ENCODE peak calls at places on chromosomes 4 and X, in eight cellular contexts. V is aorta, H is heart right ventricle, P is HAP-1, S is astrocyte of the spinal cord, I is prostate gland, Q is lower leg skin, Z is HCT116. M is an unnamed sample.

GRCh38 chr4:159191989-159192388 is 89.1 kb downstream of the RAPGEF2 start:
- DNase-seq in V (no peak), H (no peak), P (peak; percentile 40), S (peak; percentile 70), I (no peak), Q (no peak), Z (peak; percentile 51), M (no peak)

GRCh38 chr4:82799006-82799881 is 648 bp upstream of the SCD5 start:
- DNase-seq in V (no peak), H (no peak), P (no peak), S (no peak), I (peak; percentile 58), Q (no peak), Z (no peak), M (peak; percentile 33)

GRCh38 chr4:164384416-164384815 is 369.5 kb upstream of the SMIM31 start:
- DNase-seq in V (no peak), H (no peak), P (no peak), S (no peak), I (no peak), Q (no peak), Z (no peak), M (no peak)

GRCh38 chrX:10496345-10496965 is 123.9 kb downstream of the MID1 start:
- DNase-seq in V (no peak), H (peak; percentile 42), P (no peak), S (peak; percentile 90), I (no peak), Q (no peak), Z (no peak), M (no peak)

GRCh38 chrX:27391601-27392000 is 71.5 kb downstream of the PPP4R3C start:
- DNase-seq in V (no peak), H (no peak), P (no peak), S (peak; percentile 13), I (no peak), Q (no peak), Z (no peak), M (no peak)

GRCh38 chr4:10033191-10033881 is 12.0 kb upstream of the SLC2A9 start:
- DNase-seq in V (no peak), H (peak; percentile 72), P (no peak), S (peak; percentile 16), I (no peak), Q (peak; percentile 54), Z (no peak), M (no peak)

GRCh38 chr4:48299560-48299959 is 29.9 kb upstream of the TEC start:
- DNase-seq in V (no peak), H (no peak), P (no peak), S (no peak), I (no peak), Q (no peak), Z (no peak), M (no peak)

GRCh38 chr4:128810331-128810870 is 901 bp downstream of the JADE1 start:
- DNase-seq in V (no peak), H (peak; percentile 29), P (peak; percentile 45), S (no peak), I (peak; percentile 41), Q (peak; percentile 83), Z (peak; percentile 26), M (peak; percentile 71)

GRCh38 chrX:153413731-153414130 is 2.5 kb downstream of the ZFP92 start:
- DNase-seq in V (peak; percentile 68), H (no peak), P (no peak), S (no peak), I (no peak), Q (no peak), Z (no peak), M (no peak)

GRCh38 chr4:122827899-122828601 is 1.4 kb downstream of the FGF2 start:
- DNase-seq in V (peak; percentile 55), H (no peak), P (peak; percentile 68), S (peak; percentile 68), I (no peak), Q (no peak), Z (no peak), M (no peak)

GRCh38 chr4:89915937-89916336 is 21.3 kb downstream of the MMRN1 start:
- DNase-seq in V (no peak), H (no peak), P (peak; percentile 24), S (no peak), I (peak; percentile 45), Q (no peak), Z (no peak), M (no peak)

GRCh38 chrX:47797084-47797483 is 39.6 kb upstream of the ZNF81 start:
- DNase-seq in V (no peak), H (no peak), P (no peak), S (no peak), I (no peak), Q (no peak), Z (no peak), M (no peak)

GRCh38 chr4:82866706-82867385 is 24.1 kb downstream of the SEC31A start:
- DNase-seq in V (no peak), H (no peak), P (no peak), S (no peak), I (no peak), Q (no peak), Z (no peak), M (no peak)

GRCh38 chr4:184514121-184514988 is 40.0 kb upstream of the IRF2 start:
- DNase-seq in V (no peak), H (peak; percentile 33), P (no peak), S (peak; percentile 86), I (no peak), Q (peak; percentile 91), Z (no peak), M (peak; percentile 63)

GRCh38 chrX:148771440-148771839 is 271.0 kb downstream of the AFF2 start:
- DNase-seq in V (no peak), H (no peak), P (no peak), S (peak; percentile 5), I (no peak), Q (no peak), Z (no peak), M (no peak)

GRCh38 chr4:83626245-83626843 is 90.4 kb downstream of the GPAT3 start:
- DNase-seq in V (no peak), H (peak; percentile 15), P (no peak), S (no peak), I (no peak), Q (no peak), Z (no peak), M (no peak)

GRCh38 chr4:41245983-41246382 is 10.7 kb upstream of the UCHL1 start:
- DNase-seq in V (no peak), H (no peak), P (no peak), S (no peak), I (no peak), Q (no peak), Z (no peak), M (no peak)

GRCh38 chr4:158819942-158820786 is 51.3 kb downstream of the FNIP2 start:
- DNase-seq in V (no peak), H (no peak), P (no peak), S (no peak), I (no peak), Q (no peak), Z (no peak), M (no peak)

GRCh38 chr4:125369098-125369497 is 54.3 kb downstream of the FAT4 start:
- DNase-seq in V (no peak), H (no peak), P (no peak), S (no peak), I (no peak), Q (no peak), Z (no peak), M (no peak)
- H3K4me3 ChIP-seq in V (no peak overlapping the region), H (peak overlapping the region; percentile 13), P (no peak overlapping the region), S (no peak overlapping the region), I (no peak overlapping the region), Q (no peak overlapping the region), Z (no peak overlapping the region), M (no peak overlapping the region)

GRCh38 chr4:182574706-182575105 is 331.5 kb downstream of the TENM3 start:
- DNase-seq in V (no peak), H (no peak), P (no peak), S (no peak), I (no peak), Q (no peak), Z (no peak), M (no peak)
- H3K4me3 ChIP-seq in V (no peak overlapping the region), H (no peak overlapping the region), P (no peak overlapping the region), S (no peak overlapping the region), I (no peak overlapping the region), Q (no peak overlapping the region), Z (no peak overlapping the region), M (no peak overlapping the region)

DNA sequence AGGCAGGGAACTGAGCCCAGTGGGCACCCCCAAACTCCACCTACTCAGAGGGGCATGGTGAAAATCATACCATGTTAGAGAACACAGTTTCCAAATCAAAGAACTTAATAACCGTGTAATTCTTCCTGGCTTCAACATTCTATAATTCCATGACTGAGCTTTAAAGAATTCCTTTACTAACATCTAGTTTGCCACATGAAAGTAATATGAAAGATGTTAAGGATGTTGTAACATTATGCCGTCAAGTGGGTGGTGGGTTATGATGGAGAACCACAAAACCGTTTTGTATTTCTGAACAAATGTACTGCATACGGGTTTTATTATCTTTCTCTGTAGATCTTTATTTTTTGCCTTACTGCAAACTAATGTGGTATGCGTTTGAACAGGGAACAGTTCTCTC is 549.0 kb upstream of the MAGEB2 start:
- DNase-seq in V (no peak), H (no peak), P (no peak), S (peak; percentile 71), I (no peak), Q (no peak), Z (no peak), M (no peak)
- H3K4me3 ChIP-seq in V (no peak overlapping the region), H (no peak overlapping the region), P (no peak overlapping the region), S (no peak overlapping the region), I (no peak overlapping the region), Q (no peak overlapping the region), Z (no peak overlapping the region), M (no peak overlapping the region)

GRCh38 chr4:107866726-107867125 is 42.0 kb downstream of the SGMS2 start:
- DNase-seq in V (no peak), H (no peak), P (no peak), S (no peak), I (no peak), Q (no peak), Z (no peak), M (no peak)

GRCh38 chr4:107870236-107870635 is 45.5 kb downstream of the SGMS2 start:
- DNase-seq in V (no peak), H (no peak), P (no peak), S (no peak), I (no peak), Q (no peak), Z (no peak), M (no peak)

GRCh38 chr4:107876096-107876495 is 51.4 kb downstream of the SGMS2 start:
- DNase-seq in V (no peak), H (no peak), P (no peak), S (no peak), I (no peak), Q (no peak), Z (no peak), M (no peak)

DNA sequence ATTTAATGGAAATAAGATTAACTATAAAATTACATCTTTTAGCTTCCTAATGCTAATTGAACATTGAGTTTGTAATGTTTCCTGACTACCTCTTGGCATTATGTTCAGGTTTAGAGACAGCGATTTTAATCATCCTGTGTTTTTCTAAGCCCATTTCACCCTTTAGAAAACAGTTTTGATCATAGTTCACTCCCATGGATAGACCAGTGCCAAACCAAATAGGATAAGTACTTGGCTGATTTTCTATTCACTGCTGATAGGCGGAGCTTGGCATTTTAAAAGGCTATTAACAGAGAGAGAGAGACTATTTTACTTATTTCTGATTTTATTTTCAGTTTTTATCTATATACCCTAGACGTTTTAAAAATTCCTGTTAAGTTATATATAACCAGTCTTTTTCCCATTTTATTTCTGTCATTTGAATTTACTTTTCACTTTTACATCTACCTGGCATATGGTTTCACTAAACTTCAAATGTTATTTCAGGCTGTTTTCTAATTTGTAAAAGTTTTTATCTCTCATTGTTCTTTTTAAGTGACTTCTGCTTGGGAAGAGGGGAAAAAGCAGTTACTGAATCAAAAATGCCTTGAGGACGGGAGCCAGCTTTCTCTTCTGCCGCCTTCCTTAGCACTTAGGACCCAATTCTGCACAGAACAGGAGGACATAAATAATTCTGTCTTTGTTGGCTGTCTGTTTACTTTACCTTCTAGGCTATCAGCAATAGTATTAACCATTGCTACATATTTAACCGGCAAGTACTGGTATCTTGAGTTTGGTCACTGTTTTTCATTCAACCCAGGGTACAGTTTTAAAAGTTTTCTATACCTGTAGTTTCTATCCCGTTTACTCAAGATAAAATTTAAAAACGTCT is 46.4 kb downstream of the SGMS2 start:
- DNase-seq in V (no peak), H (no peak), P (no peak), S (no peak), I (no peak), Q (no peak), Z (no peak), M (no peak)
- H3K4me3 ChIP-seq in V (no peak overlapping the region), H (no peak overlapping the region), P (no peak overlapping the region), S (no peak overlapping the region), I (peak overlapping the region; percentile 22), Q (no peak overlapping the region), Z (no peak overlapping the region), M (no peak overlapping the region)